ENCODE peak calls at places on chromosomes 6 and 20, in six cellular contexts. G is cardiac muscle cell; I is RWPE1; R is progenitor cell of endocrine pancreas; J is CD8-positive, alpha-beta T cell; Y is mammary epithelial cell. C is an unnamed sample.

GRCh38 chr20:13442990-13443389 is 195.7 kb downstream of the TASP1 start:
- DNase-seq in G (no peak), Y (no peak), I (no peak), R (no peak), J (no peak), C (no peak)

GRCh38 chr20:34754611-34755010 is 50.5 kb downstream of the TP53INP2 start:
- DNase-seq in J (no peak), I (no peak), R (no peak), G (no peak), Y (no peak), C (no peak)

GRCh38 chr6:36853325-36853724 is 14.1 kb upstream of the CPNE5 start:
- DNase-seq in J (no peak), Y (peak), R (no peak), I (peak), G (peak), C (peak)

GRCh38 chr6:127247114-127248096 is 19.3 kb upstream of the RNF146 start:
- DNase-seq in R (no peak), G (peak), Y (peak), I (no peak), J (no peak), C (no peak)

GRCh38 chr20:7375905-7376304 is 564.4 kb downstream of the HAO1 start:
- DNase-seq in G (peak), J (no peak), Y (no peak), I (peak), R (no peak), C (peak)

GRCh38 chr6:148395583-148396101 is 53.0 kb downstream of the SASH1 start:
- DNase-seq in R (no peak), Y (no peak), J (no peak), G (no peak), I (no peak), C (no peak)

GRCh38 chr6:119187596-119187995 is 109.1 kb upstream of the FAM184A start:
- DNase-seq in I (no peak), Y (no peak), G (no peak), R (no peak), J (no peak), C (no peak)

GRCh38 chr6:119467478-119468081 is 118.0 kb upstream of the MAN1A1 start:
- DNase-seq in R (no peak), Y (no peak), G (peak), J (no peak), I (no peak), C (peak)

GRCh38 chr6:70131528-70131927 is 171.4 kb downstream of the COL9A1 start:
- DNase-seq in I (no peak), Y (no peak), J (no peak), R (no peak), G (no peak), C (no peak)

GRCh38 chr20:61954276-61955021 is 111.2 kb downstream of the TAF4 start:
- DNase-seq in G (no peak), I (no peak), J (peak), R (no peak), Y (no peak), C (no peak)

GRCh38 chr6:166604911-166605310 is 18.4 kb upstream of the RAMACL start:
- DNase-seq in R (no peak), I (no peak), G (no peak), Y (no peak), J (no peak), C (no peak)

GRCh38 chr6:40258531-40258930 is 324.3 kb upstream of the MOCS1 start:
- DNase-seq in G (no peak), Y (no peak), J (no peak), I (no peak), R (no peak), C (no peak)

GRCh38 chr6:101167638-101168037 is 225.9 kb upstream of the GRIK2 start:
- DNase-seq in R (no peak), Y (no peak), G (no peak), J (no peak), I (no peak), C (no peak)

GRCh38 chr20:21901470-21902275 is 196.2 kb downstream of the PAX1 start:
- DNase-seq in G (no peak), J (no peak), I (no peak), R (no peak), Y (no peak), C (no peak)

GRCh38 chr20:63979221-63979548 is 257 bp downstream of the SAMD10 start:
- DNase-seq in Y (no peak), J (no peak), R (no peak), I (no peak), G (no peak), C (no peak)

GRCh38 chr6:84870693-84871092 is 106.3 kb upstream of the TBX18 start:
- DNase-seq in G (no peak), R (no peak), I (no peak), J (no peak), Y (no peak), C (no peak)
- TF ChIP-seq CTCF in G (no peak), R (no peak), I (no peak), J (no peak), Y (no peak), C (no peak)

DNA sequence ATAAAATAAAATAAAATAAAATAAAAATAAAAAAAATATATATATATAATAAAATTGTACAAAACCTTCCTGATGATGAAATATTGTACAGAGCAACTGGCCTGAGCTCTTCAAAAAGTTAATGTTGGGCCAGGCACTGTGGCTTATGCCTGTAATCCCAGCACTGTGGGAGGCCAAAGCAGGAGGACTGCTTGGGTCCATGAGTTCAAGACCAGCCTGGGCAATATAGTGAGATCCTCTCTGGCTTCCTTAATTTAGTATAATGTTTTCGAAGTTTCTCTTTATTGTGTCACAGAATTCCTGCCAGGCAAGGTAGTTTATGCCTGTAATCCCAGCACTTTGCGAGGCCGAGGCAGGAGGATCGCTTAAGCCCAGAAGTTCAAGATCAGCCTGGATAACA is 113.9 kb upstream of the SALL4 start:
- DNase-seq in J (no peak), Y (no peak), R (no peak), G (no peak), I (no peak), C (no peak)
- TF ChIP-seq CTCF in J (no peak), Y (no peak), R (no peak), G (no peak), I (no peak), C (no peak)

GRCh38 chr6:64281167-64281566 is 645.6 kb downstream of the PHF3 start:
- DNase-seq in I (no peak), R (no peak), Y (no peak), J (no peak), G (no peak), C (no peak)

GRCh38 chr6:64280569-64280968 is 645.0 kb downstream of the PHF3 start:
- DNase-seq in J (no peak), Y (no peak), I (peak), R (peak), G (peak), C (peak)
- TF ChIP-seq CTCF in J (no peak), Y (peak), I (peak), R (peak), G (peak), C (peak)

GRCh38 chr6:24524801-24525200 is 30.0 kb downstream of the ALDH5A1 start:
- DNase-seq in I (peak), J (no peak), R (no peak), G (peak), Y (peak), C (peak)
- TF ChIP-seq CTCF in I (peak), J (no peak), R (peak), G (peak), Y (peak), C (peak)